ENCODE peak calls at places on chromosomes 16 and 17, in ten cellular contexts. One of them, this sample, is unnamed.

GRCh38 chr17:77233635-77234334 is 93.0 kb downstream of the SEC14L1 start:
- DNase-seq in GM12891: peak; percentile 58
- DNase-seq in heart left ventricle: no peak
- DNase-seq in tibial nerve: no peak
- DNase-seq in prostate gland: no peak
- DNase-seq in uterus: peak; percentile 63
- DNase-seq in Peyer's patch: no peak
- DNase-seq in lower leg skin: no peak
- DNase-seq in NB4: no peak
- DNase-seq in transverse colon: peak; percentile 33
- DNase-seq in this sample: no peak

GRCh38 chr16:70520612-70521297 is 2.6 kb downstream of the COG4 start:
- DNase-seq in GM12891: peak; percentile 28
- DNase-seq in heart left ventricle: no peak
- DNase-seq in tibial nerve: no peak
- DNase-seq in prostate gland: no peak
- DNase-seq in uterus: no peak
- DNase-seq in Peyer's patch: no peak
- DNase-seq in lower leg skin: no peak
- DNase-seq in NB4: peak; percentile 90
- DNase-seq in transverse colon: no peak
- DNase-seq in this sample: peak; percentile 44

GRCh38 chr16:25633549-25633948 is 58.2 kb upstream of the HS3ST4 start:
- DNase-seq in GM12891: no peak
- DNase-seq in heart left ventricle: no peak
- DNase-seq in tibial nerve: no peak
- DNase-seq in prostate gland: no peak
- DNase-seq in uterus: no peak
- DNase-seq in Peyer's patch: no peak
- DNase-seq in lower leg skin: no peak
- DNase-seq in NB4: no peak
- DNase-seq in transverse colon: no peak
- DNase-seq in this sample: peak; percentile 20

GRCh38 chr17:6044261-6044660 is 25.9 kb upstream of the WSCD1 start:
- DNase-seq in GM12891: no peak
- DNase-seq in heart left ventricle: no peak
- DNase-seq in tibial nerve: no peak
- DNase-seq in prostate gland: no peak
- DNase-seq in uterus: no peak
- DNase-seq in Peyer's patch: no peak
- DNase-seq in lower leg skin: no peak
- DNase-seq in NB4: no peak
- DNase-seq in transverse colon: no peak
- DNase-seq in this sample: no peak

GRCh38 chr17:77815127-77815905 is 143.2 kb upstream of the TNRC6C start:
- DNase-seq in GM12891: no peak
- DNase-seq in heart left ventricle: no peak
- DNase-seq in tibial nerve: no peak
- DNase-seq in prostate gland: no peak
- DNase-seq in uterus: no peak
- DNase-seq in Peyer's patch: no peak
- DNase-seq in lower leg skin: no peak
- DNase-seq in NB4: no peak
- DNase-seq in transverse colon: no peak
- DNase-seq in this sample: no peak

GRCh38 chr17:56642424-56642823 is 48.9 kb downstream of the NOG start:
- DNase-seq in GM12891: no peak
- DNase-seq in heart left ventricle: no peak
- DNase-seq in tibial nerve: no peak
- DNase-seq in prostate gland: no peak
- DNase-seq in uterus: no peak
- DNase-seq in Peyer's patch: no peak
- DNase-seq in lower leg skin: no peak
- DNase-seq in NB4: no peak
- DNase-seq in transverse colon: no peak
- DNase-seq in this sample: no peak

GRCh38 chr17:63222655-63223054 is 223.5 kb downstream of the CYB561 start:
- DNase-seq in GM12891: no peak
- DNase-seq in heart left ventricle: no peak
- DNase-seq in tibial nerve: no peak
- DNase-seq in prostate gland: no peak
- DNase-seq in uterus: no peak
- DNase-seq in Peyer's patch: no peak
- DNase-seq in lower leg skin: no peak
- DNase-seq in NB4: peak; percentile 3
- DNase-seq in transverse colon: no peak
- DNase-seq in this sample: no peak

GRCh38 chr17:16352303-16352837 is 899 bp downstream of the CENPV start:
- DNase-seq in GM12891: peak; percentile 17
- DNase-seq in heart left ventricle: no peak
- DNase-seq in tibial nerve: no peak
- DNase-seq in prostate gland: no peak
- DNase-seq in uterus: no peak
- DNase-seq in Peyer's patch: peak; percentile 71
- DNase-seq in lower leg skin: no peak
- DNase-seq in NB4: peak; percentile 68
- DNase-seq in transverse colon: peak; percentile 54
- DNase-seq in this sample: no peak

GRCh38 chr17:71828182-71828596 is 292.6 kb upstream of the SOX9 start:
- DNase-seq in GM12891: no peak
- DNase-seq in heart left ventricle: no peak
- DNase-seq in tibial nerve: no peak
- DNase-seq in prostate gland: no peak
- DNase-seq in uterus: no peak
- DNase-seq in Peyer's patch: no peak
- DNase-seq in lower leg skin: no peak
- DNase-seq in NB4: no peak
- DNase-seq in transverse colon: no peak
- DNase-seq in this sample: no peak

GRCh38 chr16:10683160-10683559 is 11.6 kb downstream of the TEKT5 start:
- DNase-seq in GM12891: no peak
- DNase-seq in heart left ventricle: no peak
- DNase-seq in tibial nerve: no peak
- DNase-seq in prostate gland: no peak
- DNase-seq in uterus: no peak
- DNase-seq in Peyer's patch: no peak
- DNase-seq in lower leg skin: no peak
- DNase-seq in NB4: no peak
- DNase-seq in transverse colon: no peak
- DNase-seq in this sample: no peak

GRCh38 chr17:2393184-2393953 is 7.5 kb downstream of the MNT start:
- DNase-seq in GM12891: peak; percentile 92
- DNase-seq in heart left ventricle: peak; percentile 94
- DNase-seq in tibial nerve: peak; percentile 78
- DNase-seq in prostate gland: peak; percentile 87
- DNase-seq in uterus: peak; percentile 89
- DNase-seq in Peyer's patch: peak; percentile 96
- DNase-seq in lower leg skin: peak; percentile 76
- DNase-seq in NB4: peak; percentile 79
- DNase-seq in transverse colon: peak; percentile 94
- DNase-seq in this sample: peak; percentile 86

GRCh38 chr17:40963838-40964237 is 2.9 kb downstream of the KRT39 start:
- DNase-seq in GM12891: peak; percentile 7
- DNase-seq in heart left ventricle: no peak
- DNase-seq in tibial nerve: no peak
- DNase-seq in prostate gland: no peak
- DNase-seq in uterus: no peak
- DNase-seq in Peyer's patch: no peak
- DNase-seq in lower leg skin: no peak
- DNase-seq in NB4: peak; percentile 6
- DNase-seq in transverse colon: no peak
- DNase-seq in this sample: peak; percentile 15

GRCh38 chr16:85485379-85485778 is 127.7 kb upstream of the GSE1 start:
- DNase-seq in GM12891: no peak
- DNase-seq in heart left ventricle: no peak
- DNase-seq in tibial nerve: no peak
- DNase-seq in prostate gland: no peak
- DNase-seq in uterus: no peak
- DNase-seq in Peyer's patch: no peak
- DNase-seq in lower leg skin: no peak
- DNase-seq in NB4: no peak
- DNase-seq in transverse colon: no peak
- DNase-seq in this sample: no peak

GRCh38 chr16:47888142-47888541 is 267.7 kb downstream of the ABCC12 start:
- DNase-seq in GM12891: no peak
- DNase-seq in heart left ventricle: no peak
- DNase-seq in tibial nerve: no peak
- DNase-seq in prostate gland: no peak
- DNase-seq in uterus: no peak
- DNase-seq in Peyer's patch: no peak
- DNase-seq in lower leg skin: no peak
- DNase-seq in NB4: no peak
- DNase-seq in transverse colon: no peak
- DNase-seq in this sample: peak; percentile 33

GRCh38 chr16:30660424-30661251 is 2.4 kb downstream of the FBRS start:
- DNase-seq in GM12891: no peak
- DNase-seq in heart left ventricle: no peak
- DNase-seq in tibial nerve: no peak
- DNase-seq in prostate gland: no peak
- DNase-seq in uterus: no peak
- DNase-seq in Peyer's patch: peak; percentile 91
- DNase-seq in lower leg skin: no peak
- DNase-seq in NB4: peak; percentile 64
- DNase-seq in transverse colon: peak; percentile 87
- DNase-seq in this sample: no peak

GRCh38 chr17:81325057-81325973 is 30.2 kb upstream of the SLC38A10 start:
- DNase-seq in GM12891: no peak
- DNase-seq in heart left ventricle: no peak
- DNase-seq in tibial nerve: no peak
- DNase-seq in prostate gland: no peak
- DNase-seq in uterus: no peak
- DNase-seq in Peyer's patch: no peak
- DNase-seq in lower leg skin: no peak
- DNase-seq in NB4: no peak
- DNase-seq in transverse colon: no peak
- DNase-seq in this sample: no peak
- TF ChIP-seq POLR2A in GM12891: no peak
- TF ChIP-seq POLR2A in heart left ventricle: no peak
- TF ChIP-seq POLR2A in tibial nerve: no peak
- TF ChIP-seq POLR2A in prostate gland: no peak
- TF ChIP-seq POLR2A in uterus: no peak
- TF ChIP-seq POLR2A in Peyer's patch: no peak
- TF ChIP-seq POLR2A in lower leg skin: no peak
- TF ChIP-seq POLR2A in NB4: no peak
- TF ChIP-seq POLR2A in transverse colon: no peak
- TF ChIP-seq POLR2A in this sample: no peak

DNA sequence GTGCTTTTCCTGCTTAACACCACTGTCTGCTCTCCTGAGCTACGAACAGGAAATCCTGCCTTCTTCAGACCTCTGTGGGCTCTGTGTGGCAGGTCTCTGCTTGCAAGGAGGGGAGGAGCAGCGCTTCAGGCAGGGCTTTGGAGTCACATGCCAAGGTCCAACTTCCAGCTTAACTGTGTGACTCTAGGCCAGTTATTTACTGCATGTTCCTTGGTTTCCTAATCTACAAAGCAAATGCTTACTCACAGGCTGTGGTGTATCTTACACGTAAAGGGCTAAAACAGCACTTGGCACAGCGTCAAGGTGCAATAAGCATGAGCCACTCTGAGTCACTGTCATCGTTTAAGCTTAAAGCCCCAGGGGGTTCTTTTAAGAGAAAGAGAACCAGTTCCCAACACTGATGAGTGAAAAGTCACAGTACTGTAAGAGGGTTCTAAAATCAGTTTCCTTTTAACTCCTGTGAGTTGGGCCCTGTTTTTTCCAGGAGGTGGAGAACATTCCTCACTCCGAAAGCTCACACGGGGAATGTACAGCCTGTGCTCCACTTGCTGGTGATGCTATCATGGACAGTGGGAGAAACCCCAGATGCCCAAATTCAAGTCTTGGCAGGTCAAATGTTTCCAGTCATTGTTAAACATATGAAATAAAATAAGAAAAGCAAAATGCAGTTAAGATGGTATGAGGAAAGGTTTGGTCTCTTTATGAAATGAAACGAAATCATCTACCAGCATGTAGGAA is 54.1 kb upstream of the BCAR1 start:
- DNase-seq in GM12891: no peak
- DNase-seq in heart left ventricle: peak; percentile 71
- DNase-seq in tibial nerve: peak; percentile 54
- DNase-seq in prostate gland: peak; percentile 90
- DNase-seq in uterus: peak; percentile 92
- DNase-seq in Peyer's patch: peak; percentile 94
- DNase-seq in lower leg skin: peak; percentile 92
- DNase-seq in NB4: peak; percentile 94
- DNase-seq in transverse colon: peak; percentile 90
- DNase-seq in this sample: peak; percentile 81
- TF ChIP-seq POLR2A in GM12891: no peak
- TF ChIP-seq POLR2A in heart left ventricle: no peak
- TF ChIP-seq POLR2A in tibial nerve: no peak
- TF ChIP-seq POLR2A in prostate gland: no peak
- TF ChIP-seq POLR2A in uterus: no peak
- TF ChIP-seq POLR2A in Peyer's patch: peak; percentile 87
- TF ChIP-seq POLR2A in lower leg skin: no peak
- TF ChIP-seq POLR2A in NB4: no peak
- TF ChIP-seq POLR2A in transverse colon: peak; percentile 82
- TF ChIP-seq POLR2A in this sample: no peak

DNA sequence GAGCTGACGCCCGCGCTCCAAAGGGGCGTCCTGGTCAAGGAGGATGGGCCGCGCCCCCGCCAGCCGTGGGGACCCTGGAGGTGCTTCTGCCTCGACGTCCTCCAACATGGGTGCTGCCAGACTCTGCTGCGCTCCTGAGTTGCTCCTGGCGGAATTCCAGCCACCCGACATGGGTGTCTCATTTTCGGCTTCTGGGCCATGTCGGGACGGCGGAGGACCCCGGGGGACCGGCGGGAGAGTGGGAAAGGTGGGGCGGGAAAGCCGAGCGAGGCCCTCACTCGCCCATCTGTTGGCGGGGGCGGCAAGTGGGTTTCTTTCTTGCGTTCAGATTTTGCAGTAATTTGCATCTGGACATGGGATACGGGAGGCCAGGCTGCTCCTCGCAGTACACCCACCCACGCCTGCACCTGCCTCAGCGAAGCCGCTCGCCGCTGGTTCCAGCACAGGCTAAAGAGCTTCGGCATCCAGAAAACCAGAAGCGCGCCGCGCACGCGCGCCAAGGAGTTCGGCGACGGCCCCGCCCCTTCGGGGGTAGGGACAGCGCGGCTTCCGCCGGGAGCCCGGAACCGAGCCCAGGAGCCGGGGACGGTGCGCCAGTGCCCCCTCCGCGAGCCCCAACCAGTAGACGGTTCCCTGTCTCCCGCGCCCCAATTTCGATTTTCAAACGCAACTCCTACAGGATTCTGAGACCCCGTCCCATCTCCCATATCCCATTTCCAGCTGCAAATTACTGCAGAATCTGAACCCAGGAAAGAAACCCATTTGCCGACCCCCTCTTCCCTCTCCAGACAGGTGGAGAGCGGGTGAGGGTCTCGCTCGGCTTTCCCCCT is at the start of gene ARMC7:
- DNase-seq in GM12891: peak; percentile 98
- DNase-seq in heart left ventricle: peak; percentile 93
- DNase-seq in tibial nerve: peak; percentile 79
- DNase-seq in prostate gland: peak; percentile 83
- DNase-seq in uterus: peak; percentile 84
- DNase-seq in Peyer's patch: peak; percentile 96
- DNase-seq in lower leg skin: peak; percentile 84
- DNase-seq in NB4: peak; percentile 88
- DNase-seq in transverse colon: peak; percentile 95
- DNase-seq in this sample: peak; percentile 98
- TF ChIP-seq POLR2A in GM12891: peak; percentile 77
- TF ChIP-seq POLR2A in heart left ventricle: peak; percentile 88
- TF ChIP-seq POLR2A in tibial nerve: peak; percentile 14
- TF ChIP-seq POLR2A in prostate gland: peak; percentile 80
- TF ChIP-seq POLR2A in uterus: peak; percentile 62
- TF ChIP-seq POLR2A in Peyer's patch: peak; percentile 88
- TF ChIP-seq POLR2A in lower leg skin: no peak
- TF ChIP-seq POLR2A in NB4: peak; percentile 74
- TF ChIP-seq POLR2A in transverse colon: peak; percentile 88
- TF ChIP-seq POLR2A in this sample: peak; percentile 84

GRCh38 chr17:50144346-50144745 is 6.1 kb downstream of the PPP1R9B start:
- DNase-seq in GM12891: no peak
- DNase-seq in heart left ventricle: no peak
- DNase-seq in tibial nerve: no peak
- DNase-seq in prostate gland: no peak
- DNase-seq in uterus: no peak
- DNase-seq in Peyer's patch: no peak
- DNase-seq in lower leg skin: no peak
- DNase-seq in NB4: no peak
- DNase-seq in transverse colon: no peak
- DNase-seq in this sample: no peak
- TF ChIP-seq POLR2A in GM12891: no peak
- TF ChIP-seq POLR2A in heart left ventricle: no peak
- TF ChIP-seq POLR2A in tibial nerve: no peak
- TF ChIP-seq POLR2A in prostate gland: no peak
- TF ChIP-seq POLR2A in uterus: no peak
- TF ChIP-seq POLR2A in Peyer's patch: no peak
- TF ChIP-seq POLR2A in lower leg skin: no peak
- TF ChIP-seq POLR2A in NB4: no peak
- TF ChIP-seq POLR2A in transverse colon: no peak
- TF ChIP-seq POLR2A in this sample: no peak

This sample was measured in H54.